ENCODE peak calls at places on chromosomes 2 and 18, in nine cellular contexts. L is stomach, X is IMR-90, W is endothelial cell of umbilical vein, Q is A549, D is thyroid gland, F is body of pancreas, M is uterus, J is suprapubic skin. I is an unnamed sample.

GRCh38 chr2:159209341-159210306 is 76.9 kb downstream of the WDSUB1 start:
- DNase-seq in F (peak; percentile 20), M (no peak), X (no peak), D (peak; percentile 86), L (peak; percentile 43), W (no peak), Q (no peak), J (no peak), I (no peak)

GRCh38 chr2:181805228-181806038 is 86.1 kb upstream of the ITPRID2 start:
- DNase-seq in L (no peak), F (no peak), Q (no peak), D (no peak), X (peak; percentile 74), W (peak; percentile 91), J (no peak), M (no peak), I (no peak)

GRCh38 chr2:45554764-45555163 is 56.3 kb downstream of the SRBD1 start:
- DNase-seq in Q (no peak), X (peak; percentile 52), M (no peak), F (no peak), L (no peak), W (peak; percentile 45), J (no peak), D (no peak), I (no peak)

GRCh38 chr2:16798472-16798871 is 132.8 kb upstream of the CYRIA start:
- DNase-seq in Q (no peak), X (no peak), F (no peak), D (no peak), M (no peak), L (no peak), W (no peak), J (no peak), I (no peak)

GRCh38 chr2:168731550-168732128 is 70.8 kb upstream of the NOSTRIN start:
- DNase-seq in M (no peak), F (no peak), X (no peak), L (no peak), W (no peak), Q (no peak), D (no peak), J (no peak), I (no peak)

GRCh38 chr2:239574054-239574433 is 173.2 kb upstream of the HDAC4 start:
- DNase-seq in J (no peak), W (no peak), X (no peak), L (no peak), Q (no peak), D (no peak), M (no peak), F (no peak), I (no peak)

GRCh38 chr2:187013058-187013457 is 164.1 kb upstream of the ZSWIM2 start:
- DNase-seq in L (no peak), M (no peak), X (no peak), F (no peak), Q (no peak), W (no peak), J (no peak), D (no peak), I (no peak)

GRCh38 chr18:63320690-63321265 is 1.2 kb upstream of the BCL2 start:
- DNase-seq in L (peak; percentile 31), W (peak; percentile 40), Q (peak; percentile 34), M (peak; percentile 55), X (peak; percentile 32), D (peak; percentile 65), J (peak; percentile 76), F (peak; percentile 47), I (no peak)

GRCh38 chr2:140122001-140122400 is 1341.8 kb upstream of the NXPH2 start:
- DNase-seq in M (no peak), X (no peak), D (no peak), Q (no peak), W (no peak), F (no peak), L (no peak), J (no peak), I (peak; percentile 10)

GRCh38 chr2:239393401-239393940 is 7.3 kb downstream of the HDAC4 start:
- DNase-seq in J (peak; percentile 79), Q (no peak), L (peak; percentile 37), D (peak; percentile 58), M (peak; percentile 45), W (no peak), F (peak; percentile 27), X (no peak), I (no peak)

GRCh38 chr2:52365946-52366345 is 1334.0 kb upstream of the NRXN1 start:
- DNase-seq in J (no peak), D (no peak), M (no peak), L (no peak), W (no peak), X (no peak), Q (no peak), F (no peak), I (no peak)

GRCh38 chr18:42365550-42365949 is 410.5 kb downstream of the PIK3C3 start:
- DNase-seq in Q (no peak), F (no peak), D (no peak), W (no peak), J (no peak), X (no peak), M (no peak), L (no peak), I (no peak)

GRCh38 chr2:19538411-19538963 is 180.1 kb upstream of the OSR1 start:
- DNase-seq in L (peak; percentile 31), M (peak; percentile 30), X (peak; percentile 95), Q (peak; percentile 94), F (peak; percentile 21), J (no peak), W (peak; percentile 35), D (no peak), I (peak; percentile 27)

GRCh38 chr2:122098301-122098700 is 342.9 kb downstream of the TSN start:
- DNase-seq in M (no peak), F (no peak), Q (no peak), J (no peak), W (no peak), D (no peak), L (no peak), X (no peak), I (no peak)

GRCh38 chr2:20483496-20483895 is 36.6 kb downstream of the RHOB start:
- DNase-seq in L (no peak), D (peak; percentile 26), X (no peak), W (no peak), M (peak; percentile 81), Q (no peak), J (peak; percentile 90), F (no peak), I (no peak)

GRCh38 chr18:7480853-7481252 is 86.3 kb upstream of the PTPRM start:
- DNase-seq in J (no peak), D (no peak), F (no peak), L (no peak), M (no peak), Q (no peak), W (no peak), X (no peak), I (no peak)

GRCh38 chr2:97988722-97989121 is 7.0 kb downstream of the TMEM131 start:
- DNase-seq in F (no peak), X (no peak), D (no peak), W (no peak), L (no peak), J (no peak), M (no peak), Q (no peak), I (no peak)

GRCh38 chr2:86021396-86022378 is 84.0 kb downstream of the POLR1A start:
- DNase-seq in F (no peak), D (peak; percentile 53), X (no peak), J (peak; percentile 36), W (no peak), L (no peak), M (peak; percentile 17), Q (no peak), I (no peak)
- TF ChIP-seq POLR2A in F (no peak), D (no peak), X (no peak), J (no peak), W (no peak), L (no peak), M (no peak), Q (no peak), I (no peak)

DNA sequence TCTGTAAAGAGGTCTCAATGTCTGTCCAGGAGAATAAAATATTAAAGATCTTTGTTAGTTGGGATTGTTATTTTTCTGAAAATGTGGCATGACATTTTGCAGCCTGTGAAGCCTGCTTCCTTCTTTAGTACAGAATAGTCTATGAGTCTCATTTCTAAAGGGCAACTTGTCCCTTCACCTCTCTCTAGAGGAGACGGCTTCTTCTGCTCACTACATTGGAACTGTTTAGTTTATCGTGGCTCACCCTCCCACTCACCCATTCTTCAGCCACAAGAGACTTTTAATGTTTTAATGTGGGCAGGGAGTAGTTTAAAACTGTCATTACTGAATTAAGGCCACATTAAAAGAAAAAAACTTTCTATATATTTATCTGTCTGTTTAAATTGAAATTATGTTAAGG is 161.0 kb downstream of the BARD1 start:
- DNase-seq in Q (no peak), X (peak; percentile 23), J (no peak), F (no peak), W (no peak), L (no peak), M (no peak), D (no peak), I (no peak)
- TF ChIP-seq POLR2A in Q (no peak), X (no peak), J (no peak), F (no peak), W (no peak), L (no peak), M (no peak), D (no peak), I (no peak)

DNA sequence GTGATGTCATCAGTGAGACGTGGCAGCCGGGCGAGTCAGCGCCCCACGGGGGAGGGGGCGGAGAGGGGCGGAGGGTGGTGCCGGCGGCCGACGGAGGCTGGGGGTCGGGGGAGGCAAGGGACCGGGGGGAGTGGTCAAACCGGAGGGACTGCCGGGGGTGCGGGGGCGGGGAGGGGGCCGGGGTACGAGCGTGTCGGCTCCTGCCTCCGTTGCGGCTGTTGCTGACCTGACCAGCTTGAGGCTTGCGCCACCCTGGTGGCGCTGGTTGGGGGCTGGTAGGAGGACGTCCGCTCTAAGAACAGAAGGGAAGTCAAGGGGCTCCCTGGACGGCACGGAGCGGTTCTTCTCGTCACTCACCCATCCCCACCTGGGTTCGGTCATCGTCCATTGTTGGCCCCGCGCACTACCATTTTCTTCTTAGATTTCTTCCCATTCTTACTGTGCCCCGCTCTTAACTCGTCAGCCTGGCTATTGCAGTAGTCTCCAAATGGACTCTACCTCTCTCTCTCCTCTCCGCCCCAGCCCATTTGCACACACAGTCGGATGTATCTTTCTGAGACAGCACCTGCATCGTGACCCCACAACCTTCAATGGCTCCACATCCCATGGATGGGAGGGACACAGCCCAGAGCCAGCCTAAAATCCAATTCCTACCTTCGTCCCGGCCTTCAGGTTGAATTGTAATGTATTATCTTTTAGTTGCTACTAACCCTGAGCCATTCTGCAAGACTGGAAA is 702 bp upstream of the RAB1A start:
- DNase-seq in J (no peak), X (no peak), W (no peak), D (no peak), F (no peak), L (no peak), M (no peak), Q (no peak), I (no peak)
- TF ChIP-seq POLR2A in J (no peak), X (peak; percentile 8), W (peak; percentile 71), D (no peak), F (peak; percentile 61), L (no peak), M (no peak), Q (peak; percentile 64), I (peak; percentile 41)

GRCh38 chr2:26345554-26346453 is at the start of gene SELENOI:
- DNase-seq in Q (peak; percentile 100), D (peak; percentile 99), X (peak; percentile 99), J (peak; percentile 99), W (peak; percentile 100), M (peak; percentile 100), F (peak; percentile 99), L (peak; percentile 99), I (peak; percentile 79)
- TF ChIP-seq POLR2A in Q (peak; percentile 98), D (peak; percentile 93), X (peak; percentile 84), J (peak; percentile 82), W (peak; percentile 91), M (peak; percentile 91), F (peak; percentile 95), L (no peak), I (peak; percentile 98)

GRCh38 chr2:73284296-73285161 is at the start of gene FBXO41:
- DNase-seq in F (peak; percentile 37), W (no peak), J (no peak), Q (peak; percentile 48), M (peak; percentile 38), L (no peak), D (peak; percentile 14), X (peak; percentile 17), I (no peak)
- TF ChIP-seq POLR2A in F (no peak), W (no peak), J (no peak), Q (peak; percentile 24), M (no peak), L (no peak), D (no peak), X (no peak), I (no peak)